ENCODE peak calls at places on chromosome 9, in five cellular contexts. Q, W, O, P and X are unnamed samples.

GRCh38 chr9:99563364-99563763 is 258.3 kb upstream of the NR4A3 start:
- DNase-seq in Q (no peak), W (no peak), O (no peak), P (no peak), X (no peak)

GRCh38 chr9:89659473-89660256 is 54.9 kb downstream of the GADD45G start:
- DNase-seq in Q (peak), W (peak), O (no peak), P (no peak), X (no peak)

GRCh38 chr9:124040935-124041816 is 29.6 kb downstream of the LHX2 start:
- DNase-seq in Q (no peak), W (peak), O (no peak), P (no peak), X (peak)

GRCh38 chr9:76246680-76247079 is 147.5 kb downstream of the RFK start:
- DNase-seq in Q (no peak), W (no peak), O (no peak), P (no peak), X (no peak)

GRCh38 chr9:99127372-99128132 is 22.6 kb downstream of the TGFBR1 start:
- DNase-seq in Q (no peak), W (no peak), O (no peak), P (peak), X (no peak)

GRCh38 chr9:108634669-108635462 is 220.9 kb downstream of the ACTL7B start:
- DNase-seq in Q (no peak), W (no peak), O (peak), P (no peak), X (no peak)

GRCh38 chr9:136854842-136855460 is 2.8 kb downstream of the MAMDC4 start:
- DNase-seq in Q (no peak), W (no peak), O (no peak), P (no peak), X (no peak)

GRCh38 chr9:95317119-95317892 is at the start of gene FANCC:
- DNase-seq in Q (peak), W (peak), O (peak), P (peak), X (peak)

GRCh38 chr9:78053627-78054026 is 22.0 kb upstream of the GNAQ start:
- DNase-seq in Q (no peak), W (no peak), O (no peak), P (no peak), X (no peak)

GRCh38 chr9:136372561-136373299 is 739 bp downstream of the CARD9 start:
- DNase-seq in Q (peak), W (peak), O (no peak), P (peak), X (peak)

GRCh38 chr9:2732492-2732891 is 15.2 kb downstream of the KCNV2 start:
- DNase-seq in Q (no peak), W (no peak), O (no peak), P (no peak), X (no peak)

GRCh38 chr9:133768859-133769510 is 30.8 kb upstream of the SARDH start:
- DNase-seq in Q (peak), W (peak), O (no peak), P (no peak), X (peak)

GRCh38 chr9:136946228-136946892 is 1.3 kb downstream of the C8G start:
- DNase-seq in Q (peak), W (peak), O (no peak), P (no peak), X (no peak)

GRCh38 chr9:132114102-132114707 is 34.5 kb upstream of the MED27 start:
- DNase-seq in Q (no peak), W (no peak), O (no peak), P (peak), X (peak)

GRCh38 chr9:5582835-5583195 is 46.1 kb upstream of the RIC1 start:
- DNase-seq in Q (no peak), W (peak), O (no peak), P (peak), X (no peak)

GRCh38 chr9:137685886-137686420 is 67.1 kb downstream of the EHMT1 start:
- DNase-seq in Q (no peak), W (peak), O (no peak), P (no peak), X (no peak)

GRCh38 chr9:10112070-10112469 is 500.7 kb downstream of the PTPRD start:
- DNase-seq in Q (no peak), W (no peak), O (no peak), P (no peak), X (no peak)

GRCh38 chr9:137977572-137978261 is 100.1 kb downstream of the CACNA1B start:
- DNase-seq in Q (peak), W (peak), O (no peak), P (no peak), X (no peak)

GRCh38 chr9:14310247-14310646 is 3.7 kb downstream of the NFIB start:
- DNase-seq in Q (no peak), W (no peak), O (no peak), P (no peak), X (no peak)

GRCh38 chr9:16721972-16722371 is 148.5 kb downstream of the BNC2 start:
- DNase-seq in Q (peak), W (no peak), O (no peak), P (peak), X (no peak)

GRCh38 chr9:8651126-8651525 is 851.5 kb upstream of the DMAC1 start:
- DNase-seq in Q (no peak), W (no peak), O (no peak), P (no peak), X (no peak)

GRCh38 chr9:37575511-37575914 is 667 bp downstream of the FBXO10 start:
- DNase-seq in Q (no peak), W (no peak), O (no peak), P (no peak), X (no peak)

GRCh38 chr9:122374885-122375420 is 4.1 kb downstream of the PTGS1 start:
- DNase-seq in Q (peak), W (peak), O (no peak), P (peak), X (no peak)

GRCh38 chr9:34636791-34637355 is 714 bp downstream of the SIGMAR1 start:
- DNase-seq in Q (no peak), W (no peak), O (no peak), P (peak), X (peak)

GRCh38 chr9:98024702-98025101 is 31.8 kb upstream of the NANS start:
- DNase-seq in Q (no peak), W (no peak), O (no peak), P (no peak), X (no peak)

GRCh38 chr9:124770359-124771020 is 621 bp downstream of the NR6A1 start:
- DNase-seq in Q (peak), W (no peak), O (no peak), P (no peak), X (peak)

GRCh38 chr9:93577045-93577939 is 908 bp downstream of the PHF2 start:
- DNase-seq in Q (no peak), W (peak), O (no peak), P (no peak), X (peak)

GRCh38 chr9:108727580-108728056 is 128.2 kb downstream of the ACTL7B start:
- DNase-seq in Q (peak), W (no peak), O (no peak), P (no peak), X (peak)

GRCh38 chr9:125258832-125259534 is 2.6 kb upstream of the GAPVD1 start:
- DNase-seq in Q (no peak), W (no peak), O (no peak), P (no peak), X (peak)

GRCh38 chr9:70479880-70480291 is 65.4 kb upstream of the KLF9 start:
- DNase-seq in Q (peak), W (no peak), O (no peak), P (peak), X (no peak)

GRCh38 chr9:95104966-95105365 is 212.5 kb downstream of the FANCC start:
- DNase-seq in Q (peak), W (no peak), O (no peak), P (no peak), X (no peak)

GRCh38 chr9:22237497-22238363 is 208.9 kb upstream of the DMRTA1 start:
- DNase-seq in Q (no peak), W (no peak), O (peak), P (peak), X (no peak)

GRCh38 chr9:123867971-123868370 is 62.0 kb downstream of the DENND1A start:
- DNase-seq in Q (no peak), W (no peak), O (no peak), P (peak), X (peak)

GRCh38 chr9:75932026-75932425 is 41.6 kb downstream of the PCSK5 start:
- DNase-seq in Q (no peak), W (no peak), O (no peak), P (no peak), X (no peak)

GRCh38 chr9:123562844-123563346 is 206.9 kb downstream of the CRB2 start:
- DNase-seq in Q (peak), W (peak), O (no peak), P (peak), X (peak)

GRCh38 chr9:131833906-131834305 is 94.0 kb upstream of the RAPGEF1 start:
- DNase-seq in Q (no peak), W (no peak), O (no peak), P (peak), X (peak)

GRCh38 chr9:78234810-78235209 is 1.1 kb upstream of the CEP78 start:
- DNase-seq in Q (no peak), W (no peak), O (no peak), P (peak), X (no peak)

GRCh38 chr9:34163439-34163838 is 15.4 kb upstream of the UBAP1 start:
- DNase-seq in Q (no peak), W (no peak), O (no peak), P (peak), X (peak)

GRCh38 chr9:121204121-121204520 is 2.5 kb upstream of the RAB14 start:
- DNase-seq in Q (no peak), W (no peak), O (no peak), P (no peak), X (no peak)

GRCh38 chr9:121199921-121200320 is 1.7 kb downstream of the RAB14 start:
- DNase-seq in Q (no peak), W (no peak), O (no peak), P (peak), X (peak)

GRCh38 chr9:121200346-121200745 is 1.3 kb downstream of the RAB14 start:
- DNase-seq in Q (no peak), W (no peak), O (no peak), P (no peak), X (no peak)

GRCh38 chr9:121201045-121201737 is 478 bp downstream of the RAB14 start:
- DNase-seq in Q (peak), W (peak), O (no peak), P (no peak), X (peak)

DNA sequence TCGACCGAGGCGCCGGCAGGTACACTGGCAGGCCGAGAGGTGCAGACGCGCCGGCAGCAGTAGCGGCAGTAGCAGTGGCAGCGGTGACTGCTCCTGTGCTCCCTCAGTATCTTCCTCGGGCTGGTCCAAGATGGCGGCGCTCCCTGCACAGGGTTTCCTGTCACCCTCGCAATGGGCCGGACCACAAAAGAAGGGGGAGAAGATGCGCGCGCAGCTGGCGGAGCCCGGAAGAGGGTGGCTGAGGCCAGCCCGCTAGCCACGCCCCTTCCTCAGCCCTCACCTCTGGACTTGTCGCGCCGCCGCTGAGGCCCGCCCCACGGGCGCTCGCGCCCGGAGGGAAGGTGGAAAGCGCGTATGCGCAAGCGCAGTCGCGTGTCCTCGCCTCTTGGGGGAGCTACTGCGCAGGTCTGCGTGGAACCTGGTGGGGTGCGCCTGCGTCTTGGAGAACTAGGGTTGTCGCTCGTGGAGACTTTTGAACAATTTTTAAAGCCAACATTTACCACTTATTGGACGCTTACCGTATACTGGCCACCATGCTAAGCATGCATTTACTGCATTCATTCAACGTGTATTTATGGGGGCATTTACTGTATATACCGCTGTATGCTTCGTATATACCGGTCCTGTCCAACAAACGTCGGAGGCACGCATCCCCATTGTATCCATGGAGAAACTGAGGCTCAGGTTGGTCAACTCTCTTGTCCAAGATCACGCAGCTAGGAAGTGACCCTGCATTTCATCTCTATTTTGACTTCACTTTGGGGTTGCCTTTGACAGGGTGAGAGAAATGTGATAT is at the start of gene RAB14:
- DNase-seq in Q (peak), W (peak), O (peak), P (peak), X (peak)
- TF ChIP-seq POLR2A in Q (peak), W (no peak), O (peak), P (peak), X (peak)

GRCh38 chr9:92507005-92507404 is 24.7 kb upstream of the ASPN start:
- DNase-seq in Q (no peak), W (no peak), O (no peak), P (no peak), X (no peak)

GRCh38 chr9:92504881-92505280 is 22.6 kb upstream of the ASPN start:
- DNase-seq in Q (no peak), W (no peak), O (no peak), P (peak), X (no peak)

GRCh38 chr9:92507496-92507895 is 25.2 kb upstream of the ASPN start:
- DNase-seq in Q (no peak), W (no peak), O (no peak), P (no peak), X (no peak)

GRCh38 chr9:92508018-92508417 is 25.7 kb upstream of the ASPN start:
- DNase-seq in Q (peak), W (no peak), O (no peak), P (no peak), X (no peak)

GRCh38 chr9:92506184-92506857 is 24.0 kb upstream of the ASPN start:
- DNase-seq in Q (peak), W (no peak), O (no peak), P (peak), X (no peak)
- H3K4me3 ChIP-seq in Q (no peak), W (no peak), O (no peak), P (no peak), X (no peak)

GRCh38 chr9:91098203-91098602 is 263.5 kb downstream of the AUH start:
- DNase-seq in Q (no peak), W (no peak), O (no peak), P (no peak), X (no peak)

GRCh38 chr9:91099471-91099870 is 262.2 kb downstream of the AUH start:
- DNase-seq in Q (no peak), W (no peak), O (no peak), P (no peak), X (no peak)

GRCh38 chr9:91100878-91101450 is 260.8 kb downstream of the AUH start:
- DNase-seq in Q (peak), W (no peak), O (no peak), P (peak), X (peak)

GRCh38 chr9:91102269-91102668 is 259.4 kb downstream of the AUH start:
- DNase-seq in Q (no peak), W (no peak), O (no peak), P (no peak), X (no peak)

GRCh38 chr9:91101598-91102168 is 260.0 kb downstream of the AUH start:
- DNase-seq in Q (no peak), W (peak), O (no peak), P (no peak), X (no peak)
- TF ChIP-seq CTCF in Q (no peak), W (no peak), O (no peak), P (no peak), X (no peak)

GRCh38 chr9:127608104-127608966 is 3.7 kb upstream of the STXBP1 start:
- DNase-seq in Q (peak), W (peak), O (peak), P (peak), X (peak)
- TF ChIP-seq POLR2A in Q (no peak), W (no peak), O (peak), P (no peak), X (no peak)

GRCh38 chr9:129718647-129719046 is 34.2 kb downstream of the PTGES start:
- DNase-seq in Q (no peak), W (no peak), O (no peak), P (no peak), X (no peak)

GRCh38 chr9:129716091-129716490 is 36.8 kb downstream of the PTGES start:
- DNase-seq in Q (no peak), W (no peak), O (no peak), P (peak), X (no peak)

GRCh38 chr9:129712595-129713524 is 40.0 kb downstream of the PTGES start:
- DNase-seq in Q (no peak), W (no peak), O (no peak), P (peak), X (peak)

GRCh38 chr9:129717991-129718390 is 34.9 kb downstream of the PTGES start:
- DNase-seq in Q (no peak), W (no peak), O (no peak), P (no peak), X (no peak)

DNA sequence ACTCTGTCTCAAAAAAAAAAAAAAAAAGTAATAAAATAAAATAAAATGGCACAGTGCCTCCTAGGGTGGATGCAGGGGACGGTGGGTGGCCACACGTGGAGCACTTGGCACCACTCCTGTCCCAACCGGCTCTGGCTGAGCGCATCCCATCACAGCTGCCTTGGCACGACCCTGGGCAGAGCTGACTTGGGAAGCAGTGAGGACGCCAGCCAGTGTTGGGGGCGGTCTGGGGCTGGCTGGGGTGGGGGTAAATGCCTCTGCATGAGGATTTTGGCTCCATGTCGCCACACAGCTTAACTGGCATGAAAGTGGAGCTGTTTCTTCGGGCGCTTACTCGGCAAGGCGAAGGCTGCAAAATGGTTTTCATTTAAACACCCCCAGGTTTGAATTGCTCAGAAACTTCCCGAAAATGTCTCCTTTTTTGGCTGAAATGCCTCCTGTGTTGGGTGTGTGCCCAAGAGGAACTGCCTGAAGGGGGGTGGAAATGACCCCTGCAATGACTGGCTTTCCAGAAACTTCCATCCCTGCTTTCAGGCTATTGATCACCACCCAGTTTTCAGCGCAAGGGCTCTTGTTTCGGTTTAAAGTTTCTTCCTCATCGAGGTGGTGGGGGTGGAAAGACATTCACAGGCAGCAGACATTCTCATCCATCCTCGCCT is 38.3 kb downstream of the PTGES start:
- DNase-seq in Q (no peak), W (no peak), O (no peak), P (no peak), X (no peak)
- H3K4me3 ChIP-seq in Q (no peak), W (no peak), O (no peak), P (no peak), X (no peak)

DNA sequence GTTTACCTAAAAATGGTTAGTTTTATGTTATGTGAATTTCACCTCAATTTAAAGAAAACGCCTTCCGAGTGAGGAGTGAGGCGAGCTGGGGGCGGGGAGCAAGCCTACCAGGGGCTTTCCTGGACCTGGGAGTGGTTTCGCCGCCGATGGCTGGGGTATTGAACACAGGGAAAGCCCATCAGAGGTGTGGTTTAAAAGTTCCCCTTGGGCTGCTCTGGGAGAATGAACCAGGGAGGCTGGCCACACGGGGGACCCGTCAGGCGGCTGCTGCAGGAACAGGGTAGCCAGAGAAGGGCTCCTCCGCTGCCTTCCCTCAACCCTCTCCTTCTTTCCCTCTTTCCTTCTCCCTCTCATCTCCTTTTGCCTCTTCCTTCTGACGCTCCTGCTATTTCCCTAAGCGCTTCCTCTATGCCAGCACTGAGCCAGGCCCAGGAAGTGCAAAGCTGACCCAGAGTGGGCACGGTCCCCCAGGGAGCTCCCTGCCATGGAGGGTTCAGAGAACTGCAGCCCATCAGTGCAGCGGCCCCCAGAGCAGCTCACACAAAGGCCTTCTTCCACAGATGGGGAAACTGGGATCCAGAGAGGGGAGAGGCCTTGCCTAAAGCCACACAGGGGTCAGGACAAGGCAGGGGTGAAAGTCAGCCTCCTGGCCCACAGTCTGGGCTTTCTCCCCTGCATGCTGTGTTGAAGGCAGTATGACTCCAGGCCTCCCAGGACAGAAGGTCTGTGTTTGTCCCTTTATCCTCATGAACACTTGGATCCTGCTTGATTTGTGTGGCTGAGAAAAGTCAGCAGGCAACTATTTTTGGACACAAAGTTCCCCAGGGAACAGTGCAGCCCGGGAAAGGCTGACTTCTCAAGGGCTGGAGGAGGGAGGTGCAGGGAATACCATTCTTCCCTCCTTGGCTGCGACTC is 4.6 kb downstream of the AKNA start:
- DNase-seq in Q (peak), W (peak), O (no peak), P (peak), X (peak)
- TF ChIP-seq CTCF in Q (peak), W (no peak), O (no peak), P (peak), X (peak)

GRCh38 chr9:84711398-84711777 is 41.9 kb downstream of the NTRK2 start:
- DNase-seq in Q (no peak), W (no peak), O (no peak), P (no peak), X (no peak)
- TF ChIP-seq POLR2A in Q (no peak), W (no peak), O (no peak), P (no peak), X (no peak)

GRCh38 chr9:105385372-105385985 is 62.4 kb upstream of the FSD1L start:
- DNase-seq in Q (peak), W (no peak), O (no peak), P (no peak), X (peak)
- H3K4me3 ChIP-seq in Q (peak), W (peak), O (no peak), P (no peak), X (peak)

GRCh38 chr9:130824079-130824478 is 11.0 kb upstream of the ABL1 start:
- DNase-seq in Q (no peak), W (no peak), O (no peak), P (no peak), X (no peak)
- TF ChIP-seq CTCF in Q (no peak), W (no peak), O (no peak), P (no peak), X (no peak)